ENCODE peak calls at places on chromosomes 11 and 22, in four cellular contexts. Z is head of caudate nucleus; H is CD8-positive, alpha-beta memory T cell; B is RCC 7860. R is an unnamed sample.

GRCh38 chr11:66020618-66021357 is 5.5 kb downstream of the CATSPER1 start:
- DNase-seq in H (no peak), B (peak), Z (no peak), R (no peak)

GRCh38 chr22:25101986-25102385 is 97.7 kb upstream of the CRYBB3 start:
- DNase-seq in B (no peak), H (no peak), Z (no peak), R (no peak)

GRCh38 chr11:121482231-121483129 is 29.7 kb upstream of the SORL1-AS1 start:
- DNase-seq in Z (no peak), H (peak), B (no peak), R (no peak)

GRCh38 chr11:8288166-8288772 is 24.6 kb upstream of the LMO1 start:
- DNase-seq in B (no peak), H (no peak), Z (peak), R (no peak)

GRCh38 chr11:107916671-107917241 is 11.5 kb upstream of the RAB39A start:
- DNase-seq in H (no peak), B (no peak), Z (peak), R (no peak)

GRCh38 chr11:68893282-68893681 is 10.3 kb downstream of the MRPL21 start:
- DNase-seq in B (no peak), Z (no peak), H (no peak), R (no peak)

GRCh38 chr11:92259861-92260260 is 35.2 kb downstream of the FAT3 start:
- DNase-seq in B (no peak), Z (no peak), H (no peak), R (no peak)

GRCh38 chr11:69499216-69499945 is 17.9 kb downstream of the LINC01488 start:
- DNase-seq in B (no peak), Z (no peak), H (no peak), R (no peak)

GRCh38 chr22:44354288-44354687 is 41.5 kb upstream of the SHISAL1 start:
- DNase-seq in H (no peak), B (no peak), Z (no peak), R (no peak)

GRCh38 chr22:18952022-18952421 is 15.9 kb upstream of the PRODH start:
- DNase-seq in B (no peak), Z (no peak), H (no peak), R (no peak)

GRCh38 chr11:104997288-104997687 is 25.7 kb downstream of the CASP5 start:
- DNase-seq in B (no peak), Z (no peak), H (no peak), R (no peak)

GRCh38 chr11:128222245-128222959 is 365.0 kb downstream of the ETS1 start:
- DNase-seq in B (no peak), H (no peak), Z (no peak), R (no peak)

GRCh38 chr22:46107089-46107664 is 43.1 kb upstream of the PPARA start:
- DNase-seq in Z (peak), B (no peak), H (no peak), R (no peak)

GRCh38 chr11:62889484-62890437 is 9.1 kb downstream of the SLC3A2 start:
- DNase-seq in B (peak), Z (no peak), H (no peak), R (no peak)

GRCh38 chr11:45922425-45923082 is at the start of gene LARGE2:
- DNase-seq in Z (no peak), H (peak), B (no peak), R (no peak)

GRCh38 chr22:28410050-28410816 is 269.4 kb downstream of the TTC28 start:
- DNase-seq in H (no peak), Z (no peak), B (no peak), R (no peak)

GRCh38 chr22:25747245-25747944 is 5.4 kb downstream of the MYO18B start:
- DNase-seq in H (no peak), B (peak), Z (no peak), R (peak)

GRCh38 chr22:49760630-49761571 is 66.8 kb downstream of the BRD1 start:
- DNase-seq in H (no peak), B (no peak), Z (peak), R (no peak)

GRCh38 chr11:132258865-132259264 is 888.5 kb downstream of the NTM start:
- DNase-seq in Z (no peak), B (no peak), H (no peak), R (no peak)

GRCh38 chr22:46576556-46577351 is 39.3 kb upstream of the CELSR1 start:
- DNase-seq in B (no peak), Z (peak), H (peak), R (no peak)

GRCh38 chr11:73622920-73623593 is 23.3 kb upstream of the PLEKHB1 start:
- DNase-seq in H (no peak), Z (no peak), B (no peak), R (no peak)

GRCh38 chr22:25930710-25931353 is 188.8 kb downstream of the MYO18B start:
- DNase-seq in Z (no peak), B (no peak), H (no peak), R (no peak)

GRCh38 chr22:25353516-25354445 is 134.3 kb downstream of the CRYBB2 start:
- DNase-seq in B (no peak), Z (peak), H (no peak), R (no peak)

GRCh38 chr11:699753-700152 is 4.1 kb downstream of the TMEM80 start:
- DNase-seq in Z (no peak), H (no peak), B (no peak), R (no peak)

GRCh38 chr11:125505518-125505917 is 9.5 kb upstream of the FEZ1 start:
- DNase-seq in H (no peak), Z (no peak), B (no peak), R (no peak)

GRCh38 chr22:43270314-43270908 is 72.8 kb downstream of the SCUBE1 start:
- DNase-seq in H (no peak), Z (no peak), B (no peak), R (no peak)

GRCh38 chr11:57202282-57202681 is 20.5 kb downstream of the LRRC55 start:
- DNase-seq in H (no peak), B (no peak), Z (no peak), R (no peak)

GRCh38 chr11:134261626-134262488 is 8.5 kb downstream of the ACAD8 start:
- DNase-seq in H (no peak), Z (peak), B (no peak), R (no peak)